ENCODE peak calls at places on chromosomes 1 and 21, in four cellular contexts. One of them, this sample, is unnamed.

GRCh38 chr21:14403681-14404318 is 20.9 kb upstream of the HSPA13 start:
- DNase-seq in K562: peak; percentile 36
- DNase-seq in H1: no peak
- DNase-seq in HCT116: peak; percentile 13
- DNase-seq in this sample: peak; percentile 19

GRCh38 chr1:219467524-219467923 is 145.4 kb downstream of the ZC3H11B start:
- DNase-seq in HCT116: no peak
- DNase-seq in K562: no peak
- DNase-seq in H1: no peak
- DNase-seq in this sample: no peak

GRCh38 chr1:21503706-21504377 is 5.4 kb upstream of the ALPL start:
- DNase-seq in HCT116: no peak
- DNase-seq in K562: no peak
- DNase-seq in H1: no peak
- DNase-seq in this sample: no peak

GRCh38 chr1:25554886-25555752 is 11.7 kb downstream of the LDLRAP1 start:
- DNase-seq in H1: no peak
- DNase-seq in K562: no peak
- DNase-seq in HCT116: no peak
- DNase-seq in this sample: no peak

GRCh38 chr1:3811595-3811911 is 15.3 kb upstream of the LRRC47 start:
- DNase-seq in K562: no peak
- DNase-seq in HCT116: no peak
- DNase-seq in H1: no peak
- DNase-seq in this sample: no peak

GRCh38 chr1:200038987-200039848 is 11.7 kb downstream of the NR5A2 start:
- DNase-seq in H1: no peak
- DNase-seq in HCT116: peak; percentile 10
- DNase-seq in K562: no peak
- DNase-seq in this sample: no peak

GRCh38 chr1:237961710-237962109 is 71.0 kb upstream of the ZP4 start:
- DNase-seq in K562: no peak
- DNase-seq in HCT116: no peak
- DNase-seq in H1: no peak
- DNase-seq in this sample: no peak

GRCh38 chr1:116772648-116773045 is 18.4 kb downstream of the CD2 start:
- DNase-seq in HCT116: no peak
- DNase-seq in K562: no peak
- DNase-seq in H1: no peak
- DNase-seq in this sample: no peak

GRCh38 chr1:33429846-33430750 is 797 bp downstream of the PHC2 start:
- DNase-seq in K562: no peak
- DNase-seq in HCT116: no peak
- DNase-seq in H1: no peak
- DNase-seq in this sample: no peak

GRCh38 chr1:223556414-223557124 is 108.9 kb downstream of the CAPN8 start:
- DNase-seq in HCT116: peak; percentile 35
- DNase-seq in K562: peak; percentile 76
- DNase-seq in H1: peak; percentile 31
- DNase-seq in this sample: peak; percentile 25

GRCh38 chr1:109618614-109619404 is 607 bp downstream of the GNAT2 start:
- DNase-seq in HCT116: no peak
- DNase-seq in K562: no peak
- DNase-seq in H1: no peak
- DNase-seq in this sample: peak; percentile 51

GRCh38 chr1:109619405-109619654 is at the start of gene GNAT2:
- DNase-seq in HCT116: no peak
- DNase-seq in K562: no peak
- DNase-seq in H1: no peak
- DNase-seq in this sample: no peak

GRCh38 chr1:109615879-109616278 is 3.5 kb downstream of the GNAT2 start:
- DNase-seq in K562: no peak
- DNase-seq in H1: no peak
- DNase-seq in HCT116: no peak
- DNase-seq in this sample: no peak

GRCh38 chr1:109619655-109620395 is at the start of gene AMPD2:
- DNase-seq in H1: no peak
- DNase-seq in K562: peak; percentile 97
- DNase-seq in HCT116: peak; percentile 37
- DNase-seq in this sample: peak; percentile 69

GRCh38 chr1:109617291-109617801 is 2.1 kb downstream of the GNAT2 start:
- DNase-seq in K562: no peak
- DNase-seq in H1: no peak
- DNase-seq in HCT116: peak; percentile 44
- DNase-seq in this sample: peak; percentile 82
- TF ChIP-seq JUND in K562: peak; percentile 67
- TF ChIP-seq JUND in H1: peak; percentile 94
- TF ChIP-seq JUND in HCT116: no peak
- TF ChIP-seq JUND in this sample: peak; percentile 75

GRCh38 chr1:178371999-178372398 is 124.8 kb downstream of the CLEC20A start:
- DNase-seq in K562: no peak
- DNase-seq in H1: no peak
- DNase-seq in HCT116: no peak
- DNase-seq in this sample: no peak

GRCh38 chr1:178374016-178374415 is 122.7 kb downstream of the CLEC20A start:
- DNase-seq in K562: no peak
- DNase-seq in H1: no peak
- DNase-seq in HCT116: no peak
- DNase-seq in this sample: no peak

GRCh38 chr1:178367151-178367550 is 129.6 kb downstream of the CLEC20A start:
- DNase-seq in K562: no peak
- DNase-seq in H1: no peak
- DNase-seq in HCT116: no peak
- DNase-seq in this sample: no peak

GRCh38 chr1:178376008-178376407 is 120.8 kb downstream of the CLEC20A start:
- DNase-seq in H1: no peak
- DNase-seq in K562: no peak
- DNase-seq in HCT116: no peak
- DNase-seq in this sample: no peak

DNA sequence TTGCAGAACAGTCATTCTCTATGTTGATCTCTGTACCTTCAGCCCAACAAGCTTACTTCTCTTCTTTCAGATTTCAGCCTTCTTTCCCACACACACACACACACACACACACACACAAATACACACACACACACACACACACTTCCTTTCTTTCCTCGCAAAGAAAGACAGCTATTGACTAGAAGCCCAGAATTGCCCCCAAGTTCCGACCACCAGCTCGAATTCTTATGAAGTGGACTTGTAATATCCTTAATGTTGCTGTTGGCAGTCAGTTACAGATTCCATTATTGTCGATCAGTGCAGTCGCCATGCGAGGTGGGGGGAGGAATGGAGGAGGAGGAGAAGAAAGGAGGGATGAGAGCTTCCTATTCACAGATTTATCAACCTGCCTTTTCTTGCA is 125.5 kb downstream of the CLEC20A start:
- DNase-seq in H1: no peak
- DNase-seq in K562: no peak
- DNase-seq in HCT116: no peak
- DNase-seq in this sample: no peak
- TF ChIP-seq FOSL1 in H1: no peak
- TF ChIP-seq FOSL1 in K562: no peak
- TF ChIP-seq FOSL1 in HCT116: no peak
- TF ChIP-seq FOSL1 in this sample: no peak

GRCh38 chr1:231419738-231420298 is 2.3 kb downstream of the EGLN1 start:
- DNase-seq in HCT116: no peak
- DNase-seq in K562: peak; percentile 16
- DNase-seq in H1: no peak
- DNase-seq in this sample: no peak

GRCh38 chr1:231421616-231421970 is 494 bp downstream of the EGLN1 start:
- DNase-seq in K562: no peak
- DNase-seq in H1: no peak
- DNase-seq in HCT116: no peak
- DNase-seq in this sample: no peak

GRCh38 chr1:231421971-231422797 is at the start of gene EGLN1:
- DNase-seq in K562: peak; percentile 95
- DNase-seq in H1: peak; percentile 19
- DNase-seq in HCT116: peak; percentile 63
- DNase-seq in this sample: peak; percentile 82

GRCh38 chr1:231420299-231420958 is 1.7 kb downstream of the EGLN1 start:
- DNase-seq in HCT116: no peak
- DNase-seq in K562: no peak
- DNase-seq in H1: no peak
- DNase-seq in this sample: no peak

DNA sequence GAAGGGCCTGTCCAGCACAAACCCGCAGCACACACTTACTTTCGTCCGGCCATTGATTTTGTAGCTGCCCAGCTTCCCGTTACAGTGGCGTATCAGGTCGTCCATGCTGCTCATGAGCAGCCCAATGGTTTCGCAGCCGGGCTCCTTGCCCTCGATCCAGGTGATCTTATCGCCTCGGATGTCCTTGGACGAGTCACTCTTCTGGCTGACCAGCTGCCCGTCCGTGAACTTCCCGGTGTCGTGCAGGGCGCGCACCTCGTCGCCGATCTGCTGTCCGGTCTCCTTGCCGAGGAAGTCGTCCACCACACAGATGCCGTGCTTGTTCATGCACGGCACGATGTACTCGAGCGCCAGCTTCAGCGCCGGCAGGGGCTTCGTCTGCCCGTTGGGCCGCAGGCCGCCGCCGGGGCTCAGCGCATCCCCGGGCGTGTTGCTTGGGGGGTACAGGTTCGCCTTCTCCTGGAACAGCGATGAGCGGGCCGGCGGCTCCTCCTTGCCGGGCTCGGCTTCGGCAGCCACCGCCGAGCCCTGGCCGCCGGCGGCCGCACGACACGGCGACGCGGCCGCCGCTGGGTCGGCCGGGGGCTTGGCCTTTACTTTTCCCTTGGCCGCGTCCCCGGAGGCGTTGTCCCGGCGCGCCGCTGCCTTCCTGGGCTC is 1.0 kb downstream of the EGLN1 start:
- DNase-seq in HCT116: no peak
- DNase-seq in K562: peak; percentile 69
- DNase-seq in H1: no peak
- DNase-seq in this sample: no peak
- TF ChIP-seq JUND in HCT116: no peak
- TF ChIP-seq JUND in K562: no peak
- TF ChIP-seq JUND in H1: no peak
- TF ChIP-seq JUND in this sample: no peak

GRCh38 chr1:17617787-17618557 is 78.5 kb downstream of the ARHGEF10L start:
- DNase-seq in H1: no peak
- DNase-seq in K562: no peak
- DNase-seq in HCT116: no peak
- DNase-seq in this sample: no peak
- TF ChIP-seq FOSL1 in H1: no peak
- TF ChIP-seq FOSL1 in K562: no peak
- TF ChIP-seq FOSL1 in HCT116: no peak
- TF ChIP-seq FOSL1 in this sample: no peak

GRCh38 chr1:203099760-203100159 is 13.9 kb upstream of the MYOG start:
- DNase-seq in K562: no peak
- DNase-seq in H1: no peak
- DNase-seq in HCT116: no peak
- DNase-seq in this sample: no peak
- TF ChIP-seq JUND in K562: no peak
- TF ChIP-seq JUND in H1: no peak
- TF ChIP-seq JUND in HCT116: no peak
- TF ChIP-seq JUND in this sample: no peak

DNA sequence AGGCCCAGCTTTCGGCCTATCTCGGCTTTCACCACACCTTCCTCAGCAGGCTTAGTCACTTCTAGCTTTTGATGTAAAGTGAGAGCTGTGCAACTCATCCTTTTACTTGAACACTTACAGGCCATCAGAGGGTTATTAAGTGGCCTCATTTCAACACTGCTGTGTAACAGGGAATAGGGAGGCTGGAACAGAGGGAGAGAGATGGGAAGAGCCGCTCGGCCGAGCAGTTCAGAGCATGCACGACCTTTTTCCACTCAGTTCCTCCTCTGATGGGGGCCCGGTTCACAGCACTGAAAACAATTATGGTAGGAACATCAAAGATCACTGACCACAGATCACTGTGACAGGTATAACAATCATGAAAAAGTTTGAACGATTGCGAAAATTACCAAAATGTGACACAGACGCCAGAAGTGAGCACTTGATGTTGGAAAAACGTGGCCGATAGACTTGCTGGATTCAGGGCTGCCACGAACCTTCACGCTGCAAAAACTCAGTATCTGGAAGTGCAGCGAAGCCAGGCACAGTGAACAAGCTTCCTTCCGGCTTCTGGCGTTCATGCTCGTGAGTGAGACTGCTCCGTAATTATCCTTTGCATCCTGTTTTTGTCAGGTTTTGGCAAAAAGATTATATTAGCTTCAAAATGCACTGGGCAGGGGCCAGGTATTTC is 28.6 kb downstream of the AGPAT3 start:
- DNase-seq in K562: peak; percentile 22
- DNase-seq in H1: no peak
- DNase-seq in HCT116: no peak
- DNase-seq in this sample: no peak
- TF ChIP-seq FOSL1 in K562: peak; percentile 35
- TF ChIP-seq FOSL1 in H1: no peak
- TF ChIP-seq FOSL1 in HCT116: no peak
- TF ChIP-seq FOSL1 in this sample: no peak